ENCODE peak calls at places on chromosomes 13 and 19, in eight cellular contexts. N is PC-9, Q is PC-3, I is SK-N-SH, C is HCT116, F is GM23338, E is OCI-LY7, O is hepatocyte. B is an unnamed sample. For H3K9me2, the result is how much of the 10 kb centered on the place peaks cover.

GRCh38 chr13:113982296-113982661 is 8.4 kb upstream of the C13orf46 start:
- DNase-seq in N (no peak), C (no peak), O (no peak), I (no peak), Q (no peak), F (no peak), E (no peak), B (no peak)

GRCh38 chr13:113837554-113838355 is 26.1 kb downstream of the GAS6 start:
- DNase-seq in C (peak), N (peak), E (no peak), I (peak), O (peak), F (no peak), Q (peak), B (no peak)

GRCh38 chr13:76383671-76384461 is 502.3 kb downstream of the KCTD12 start:
- DNase-seq in E (no peak), N (peak), F (no peak), I (peak), Q (peak), O (peak), C (no peak), B (no peak)

GRCh38 chr13:73210218-73210883 is 151.5 kb downstream of the KLF5 start:
- DNase-seq in Q (peak), E (no peak), N (peak), I (no peak), O (peak), C (peak), F (no peak), B (no peak)

GRCh38 chr19:47102561-47103135 is 10.9 kb downstream of the ZC3H4 start:
- DNase-seq in N (no peak), F (no peak), Q (no peak), C (no peak), I (no peak), E (no peak), O (no peak), B (no peak)

GRCh38 chr13:48505597-48506091 is 27.2 kb downstream of the RCBTB2 start:
- DNase-seq in I (no peak), O (no peak), N (no peak), F (no peak), C (no peak), E (peak), Q (no peak), B (peak)

GRCh38 chr19:3266092-3266693 is 41.7 kb downstream of the CELF5 start:
- DNase-seq in E (no peak), N (no peak), F (no peak), O (no peak), I (no peak), Q (no peak), C (no peak), B (no peak)

GRCh38 chr13:94033098-94033497 is 446.4 kb downstream of the DCT start:
- DNase-seq in F (no peak), I (no peak), E (no peak), N (no peak), O (no peak), Q (no peak), C (no peak), B (no peak)

GRCh38 chr13:47399599-47399998 is 502.7 kb upstream of the HTR2A start:
- DNase-seq in I (no peak), C (no peak), E (no peak), O (no peak), N (no peak), Q (no peak), F (peak), B (no peak)

GRCh38 chr19:55554749-55555152 is 9.4 kb upstream of the SBK3 start:
- DNase-seq in E (no peak), F (no peak), N (no peak), Q (no peak), O (no peak), I (no peak), C (no peak), B (no peak)

GRCh38 chr19:46298477-46299003 is 1.7 kb downstream of the HIF3A start:
- DNase-seq in F (peak), I (no peak), O (no peak), Q (no peak), E (no peak), C (no peak), N (no peak), B (no peak)

GRCh38 chr13:50646070-50646469 is 197.4 kb downstream of the DLEU7 start:
- DNase-seq in O (no peak), E (no peak), I (no peak), F (no peak), C (no peak), Q (no peak), N (no peak), B (no peak)

GRCh38 chr19:1232652-1233360 is 5.0 kb downstream of the CBARP start:
- DNase-seq in Q (peak), C (no peak), F (no peak), I (no peak), O (peak), E (no peak), N (no peak), B (no peak)

GRCh38 chr13:93220073-93220472 is 6.5 kb upstream of the GPC6 start:
- DNase-seq in C (no peak), Q (no peak), E (no peak), O (no peak), I (no peak), N (no peak), F (no peak), B (no peak)

GRCh38 chr13:114145722-114146121 is 13.3 kb upstream of the RASA3 start:
- DNase-seq in N (no peak), C (no peak), Q (no peak), O (no peak), F (no peak), I (no peak), E (no peak), B (no peak)

GRCh38 chr19:49559928-49560327 is 20.4 kb downstream of the NOSIP start:
- DNase-seq in C (no peak), F (peak), Q (no peak), I (no peak), N (peak), O (no peak), E (no peak), B (no peak)
- H3K9me2 ChIP-seq in C (under half), F (under half), Q (under half), I (under half), N (under half), O (under half), E (under half), B (under half)

DNA sequence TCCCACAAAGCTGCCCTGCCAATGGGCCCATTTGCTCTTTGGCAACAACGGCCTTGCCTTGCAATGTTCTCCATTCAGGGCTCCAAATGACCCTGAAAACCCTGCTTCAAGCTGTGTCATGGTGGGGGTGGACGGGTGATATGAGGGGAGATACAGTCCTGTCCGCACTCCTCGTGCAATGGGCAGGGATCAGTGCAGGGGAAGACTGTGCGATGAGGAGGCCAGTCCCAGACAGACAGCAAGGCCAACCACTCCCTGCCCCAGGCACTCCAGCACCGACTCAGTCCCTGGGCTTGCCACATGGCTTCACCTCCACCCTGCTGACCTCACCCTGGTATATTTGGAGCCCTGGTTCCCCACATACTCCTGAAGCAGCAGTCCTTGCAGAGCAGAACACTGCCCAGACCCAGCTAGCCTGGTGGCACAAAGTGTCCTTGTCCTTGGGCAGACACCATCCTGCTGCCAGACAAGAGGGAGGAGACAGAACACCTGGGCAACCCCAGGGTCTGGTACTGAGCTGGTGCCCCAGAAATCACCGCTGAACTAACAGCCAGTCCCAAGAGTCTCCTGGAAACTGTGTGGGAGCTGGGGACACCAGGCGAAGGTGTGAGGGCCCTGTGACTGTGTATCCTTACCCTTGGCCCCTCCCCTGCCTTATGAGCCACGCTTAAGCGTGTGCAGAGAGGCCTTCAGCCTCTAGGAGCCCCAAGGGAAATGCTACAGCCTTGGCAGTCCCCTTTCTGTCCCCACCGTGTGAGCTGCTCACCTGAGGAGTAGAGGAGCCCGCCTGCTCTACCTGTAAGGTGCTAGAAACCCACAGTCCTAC is 9.1 kb upstream of the SLC35E1 start:
- DNase-seq in C (no peak), N (no peak), Q (no peak), O (no peak), E (no peak), F (no peak), I (no peak), B (no peak)
- TF ChIP-seq CTCF in C (no peak), N (no peak), Q (no peak), O (no peak), E (no peak), F (no peak), I (no peak), B (no peak)

DNA sequence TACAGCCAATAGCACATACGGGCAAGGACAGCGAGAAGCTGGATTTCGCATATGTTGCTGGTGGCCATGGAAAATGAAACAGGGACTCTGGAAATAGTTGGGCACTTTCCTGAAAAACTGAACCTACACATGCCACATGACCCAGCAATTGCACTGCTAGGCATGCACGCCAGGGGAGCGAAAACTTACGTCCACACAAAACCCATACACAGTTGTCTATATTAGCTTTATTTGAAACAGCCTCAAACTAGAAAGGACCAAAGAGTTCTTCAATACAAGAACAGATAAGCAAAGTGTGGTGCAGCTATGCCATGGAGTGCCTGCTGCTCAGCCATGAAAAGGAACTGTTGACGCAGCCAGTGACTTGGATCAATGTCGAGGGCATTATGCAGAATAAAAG is 7.3 kb upstream of the SPACA7 start:
- DNase-seq in O (no peak), F (no peak), E (no peak), I (no peak), Q (no peak), N (no peak), C (no peak), B (no peak)
- H3K9me2 ChIP-seq in O (under half), F (under half), E (under half), I (under half), Q (under half), N (under half), C (under half), B (under half)

GRCh38 chr13:102724923-102725322 is 30.1 kb upstream of the METTL21C start:
- DNase-seq in I (peak), O (peak), N (peak), F (no peak), Q (peak), C (no peak), E (peak), B (peak)
- TF ChIP-seq CTCF in I (peak), O (peak), N (peak), F (peak), Q (peak), C (peak), E (peak), B (peak)

GRCh38 chr13:53466576-53466975 is 438.0 kb downstream of the OLFM4 start:
- DNase-seq in N (no peak), I (no peak), F (no peak), Q (no peak), O (no peak), C (no peak), E (no peak), B (no peak)

DNA sequence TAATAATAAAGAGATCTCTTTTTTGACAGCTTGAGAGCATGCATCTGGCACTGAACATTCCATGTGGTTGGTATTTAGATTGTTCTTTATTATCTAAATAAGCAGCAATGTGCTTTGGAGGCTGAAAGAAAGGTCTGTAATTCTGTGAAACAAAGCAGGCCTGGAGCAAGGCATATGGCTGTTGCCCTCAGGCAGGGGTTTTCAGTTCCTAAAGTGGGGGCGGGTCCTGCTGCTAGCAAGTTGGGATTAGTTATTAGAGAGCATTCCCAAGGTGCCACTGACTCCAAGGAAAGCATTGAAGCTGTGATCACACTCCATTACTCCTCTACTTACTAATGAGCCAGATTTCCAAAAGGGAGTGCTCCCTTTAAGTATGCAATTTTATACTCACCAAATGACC is 432.2 kb downstream of the OLFM4 start:
- DNase-seq in I (peak), F (no peak), E (no peak), C (no peak), O (no peak), N (no peak), Q (no peak), B (no peak)
- H3K9me2 ChIP-seq in I (under half), F (under half), E (under half), C (under half), O (under half), N (under half), Q (under half), B (under half)

GRCh38 chr13:71213252-71213821 is 653.7 kb downstream of the DACH1 start:
- DNase-seq in I (no peak), N (no peak), O (no peak), C (no peak), E (no peak), F (no peak), Q (no peak), B (no peak)

GRCh38 chr13:71219671-71220070 is 647.3 kb downstream of the DACH1 start:
- DNase-seq in F (peak), I (no peak), Q (no peak), E (no peak), C (no peak), O (no peak), N (no peak), B (no peak)

GRCh38 chr13:71217827-71218226 is 649.2 kb downstream of the DACH1 start:
- DNase-seq in C (no peak), O (no peak), F (no peak), Q (no peak), E (no peak), N (no peak), I (no peak), B (no peak)

GRCh38 chr13:71218960-71219359 is 648.0 kb downstream of the DACH1 start:
- DNase-seq in N (no peak), Q (peak), C (no peak), F (peak), O (peak), E (peak), I (peak), B (no peak)
- TF ChIP-seq CTCF in N (no peak), Q (peak), C (peak), F (peak), O (peak), E (peak), I (peak), B (no peak)

B was measured in MM.1S.